ENCODE peak calls at places on chromosome 11, in ten cellular contexts. One of them, this sample, is unnamed.

GRCh38 chr11:3155216-3155615 is 9.9 kb downstream of the OSBPL5 start:
- DNase-seq in cardiac muscle cell: no peak
- DNase-seq in uterus: no peak
- DNase-seq in tibial nerve: no peak
- DNase-seq in prostate gland: no peak
- DNase-seq in IMR-90: no peak
- DNase-seq in heart right ventricle: no peak
- DNase-seq in heart left ventricle: peak; percentile 29
- DNase-seq in AG04450: no peak
- DNase-seq in neuronal stem cell: no peak
- DNase-seq in this sample: no peak

GRCh38 chr11:121767433-121767832 is 314.7 kb upstream of the SORL1-AS1 start:
- DNase-seq in cardiac muscle cell: no peak
- DNase-seq in neuronal stem cell: no peak
- DNase-seq in uterus: no peak
- DNase-seq in prostate gland: no peak
- DNase-seq in AG04450: no peak
- DNase-seq in heart left ventricle: no peak
- DNase-seq in IMR-90: peak; percentile 50
- DNase-seq in tibial nerve: no peak
- DNase-seq in heart right ventricle: no peak
- DNase-seq in this sample: no peak

GRCh38 chr11:10117709-10118341 is 176.2 kb downstream of the SBF2 start:
- DNase-seq in heart right ventricle: no peak
- DNase-seq in cardiac muscle cell: peak; percentile 84
- DNase-seq in AG04450: no peak
- DNase-seq in heart left ventricle: no peak
- DNase-seq in uterus: no peak
- DNase-seq in tibial nerve: no peak
- DNase-seq in prostate gland: no peak
- DNase-seq in IMR-90: peak; percentile 32
- DNase-seq in neuronal stem cell: no peak
- DNase-seq in this sample: no peak

GRCh38 chr11:4093519-4094347 is 866 bp upstream of the RRM1 start:
- DNase-seq in heart right ventricle: no peak
- DNase-seq in heart left ventricle: no peak
- DNase-seq in AG04450: no peak
- DNase-seq in tibial nerve: no peak
- DNase-seq in prostate gland: no peak
- DNase-seq in cardiac muscle cell: no peak
- DNase-seq in neuronal stem cell: no peak
- DNase-seq in uterus: no peak
- DNase-seq in IMR-90: no peak
- DNase-seq in this sample: no peak

GRCh38 chr11:43074810-43075209 is 237.0 kb upstream of the API5 start:
- DNase-seq in cardiac muscle cell: no peak
- DNase-seq in heart left ventricle: no peak
- DNase-seq in tibial nerve: no peak
- DNase-seq in uterus: no peak
- DNase-seq in IMR-90: no peak
- DNase-seq in neuronal stem cell: no peak
- DNase-seq in prostate gland: no peak
- DNase-seq in AG04450: no peak
- DNase-seq in heart right ventricle: no peak
- DNase-seq in this sample: no peak

GRCh38 chr11:66328036-66328306 is 8.3 kb downstream of the RIN1 start:
- DNase-seq in cardiac muscle cell: no peak
- DNase-seq in AG04450: no peak
- DNase-seq in tibial nerve: no peak
- DNase-seq in heart right ventricle: no peak
- DNase-seq in uterus: no peak
- DNase-seq in IMR-90: no peak
- DNase-seq in heart left ventricle: peak; percentile 23
- DNase-seq in neuronal stem cell: no peak
- DNase-seq in prostate gland: no peak
- DNase-seq in this sample: no peak

GRCh38 chr11:85619497-85619896 is 7.6 kb downstream of the DLG2 start:
- DNase-seq in uterus: no peak
- DNase-seq in tibial nerve: no peak
- DNase-seq in IMR-90: no peak
- DNase-seq in AG04450: no peak
- DNase-seq in heart right ventricle: no peak
- DNase-seq in heart left ventricle: no peak
- DNase-seq in prostate gland: no peak
- DNase-seq in neuronal stem cell: no peak
- DNase-seq in cardiac muscle cell: no peak
- DNase-seq in this sample: no peak

GRCh38 chr11:11387201-11387600 is 34.2 kb upstream of the CSNK2A3 start:
- DNase-seq in prostate gland: no peak
- DNase-seq in heart left ventricle: no peak
- DNase-seq in heart right ventricle: no peak
- DNase-seq in cardiac muscle cell: no peak
- DNase-seq in tibial nerve: no peak
- DNase-seq in IMR-90: no peak
- DNase-seq in AG04450: no peak
- DNase-seq in uterus: no peak
- DNase-seq in neuronal stem cell: no peak
- DNase-seq in this sample: peak; percentile 89

GRCh38 chr11:70230151-70230839 is 27.2 kb downstream of the FADD start:
- DNase-seq in uterus: no peak
- DNase-seq in heart left ventricle: no peak
- DNase-seq in heart right ventricle: no peak
- DNase-seq in IMR-90: no peak
- DNase-seq in cardiac muscle cell: peak; percentile 27
- DNase-seq in neuronal stem cell: no peak
- DNase-seq in AG04450: no peak
- DNase-seq in prostate gland: no peak
- DNase-seq in tibial nerve: no peak
- DNase-seq in this sample: no peak

GRCh38 chr11:61596990-61597389 is 16.1 kb upstream of the SYT7 start:
- DNase-seq in heart left ventricle: no peak
- DNase-seq in neuronal stem cell: no peak
- DNase-seq in prostate gland: no peak
- DNase-seq in cardiac muscle cell: no peak
- DNase-seq in uterus: no peak
- DNase-seq in tibial nerve: no peak
- DNase-seq in AG04450: no peak
- DNase-seq in IMR-90: no peak
- DNase-seq in heart right ventricle: no peak
- DNase-seq in this sample: no peak

GRCh38 chr11:57379732-57380131 is 1.2 kb downstream of the PRG3 start:
- DNase-seq in prostate gland: no peak
- DNase-seq in heart left ventricle: no peak
- DNase-seq in neuronal stem cell: peak; percentile 56
- DNase-seq in uterus: no peak
- DNase-seq in IMR-90: peak; percentile 24
- DNase-seq in cardiac muscle cell: peak; percentile 40
- DNase-seq in AG04450: no peak
- DNase-seq in heart right ventricle: no peak
- DNase-seq in tibial nerve: no peak
- DNase-seq in this sample: no peak

DNA sequence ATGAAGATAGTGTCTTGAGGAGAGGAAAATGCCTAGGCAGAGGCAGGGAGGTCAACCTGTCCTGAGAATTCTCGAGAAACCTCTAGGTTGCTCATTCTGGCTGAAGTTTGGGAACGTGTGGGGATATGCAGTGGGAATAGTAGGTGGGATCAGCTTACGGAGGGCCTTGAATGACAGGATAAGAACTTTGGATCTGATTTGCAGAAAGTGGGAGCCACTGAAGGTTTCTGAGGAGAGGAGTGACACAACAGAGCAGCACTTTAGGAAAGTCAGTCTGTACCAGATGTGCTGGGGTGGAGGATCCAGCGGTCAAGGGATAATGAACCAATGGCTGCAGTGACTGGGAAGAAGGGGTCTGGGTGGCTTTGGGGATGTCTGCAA is 2.4 kb downstream of the CD82 start:
- DNase-seq in prostate gland: no peak
- DNase-seq in tibial nerve: no peak
- DNase-seq in cardiac muscle cell: no peak
- DNase-seq in uterus: no peak
- DNase-seq in heart left ventricle: no peak
- DNase-seq in heart right ventricle: no peak
- DNase-seq in AG04450: no peak
- DNase-seq in neuronal stem cell: no peak
- DNase-seq in IMR-90: no peak
- DNase-seq in this sample: no peak
- H3K27ac ChIP-seq in prostate gland: no peak overlapping the region
- H3K27ac ChIP-seq in tibial nerve: peak overlapping the region; percentile 76
- H3K27ac ChIP-seq in cardiac muscle cell: no peak overlapping the region
- H3K27ac ChIP-seq in uterus: no peak overlapping the region
- H3K27ac ChIP-seq in heart left ventricle: no peak overlapping the region
- H3K27ac ChIP-seq in heart right ventricle: no peak overlapping the region
- H3K27ac ChIP-seq in AG04450: peak overlapping the region; percentile 96
- H3K27ac ChIP-seq in neuronal stem cell: no peak overlapping the region
- H3K27ac ChIP-seq in IMR-90: peak overlapping the region; percentile 89
- H3K27ac ChIP-seq in this sample: no peak overlapping the region

GRCh38 chr11:299951-300735 is 817 bp upstream of the IFITM5 start:
- DNase-seq in IMR-90: peak; percentile 28
- DNase-seq in uterus: no peak
- DNase-seq in AG04450: no peak
- DNase-seq in neuronal stem cell: no peak
- DNase-seq in tibial nerve: no peak
- DNase-seq in cardiac muscle cell: peak; percentile 47
- DNase-seq in prostate gland: no peak
- DNase-seq in heart right ventricle: no peak
- DNase-seq in heart left ventricle: peak; percentile 37
- DNase-seq in this sample: no peak

GRCh38 chr11:296976-297665 is 2.2 kb downstream of the IFITM5 start:
- DNase-seq in uterus: peak; percentile 13
- DNase-seq in neuronal stem cell: no peak
- DNase-seq in heart right ventricle: no peak
- DNase-seq in IMR-90: no peak
- DNase-seq in prostate gland: no peak
- DNase-seq in heart left ventricle: peak; percentile 21
- DNase-seq in cardiac muscle cell: no peak
- DNase-seq in AG04450: no peak
- DNase-seq in tibial nerve: no peak
- DNase-seq in this sample: no peak

GRCh38 chr11:297666-298405 is 1.5 kb downstream of the IFITM5 start:
- DNase-seq in AG04450: no peak
- DNase-seq in heart right ventricle: no peak
- DNase-seq in IMR-90: no peak
- DNase-seq in heart left ventricle: peak; percentile 65
- DNase-seq in neuronal stem cell: no peak
- DNase-seq in prostate gland: no peak
- DNase-seq in uterus: peak; percentile 16
- DNase-seq in tibial nerve: peak; percentile 37
- DNase-seq in cardiac muscle cell: no peak
- DNase-seq in this sample: no peak

GRCh38 chr11:299081-299891 is at the start of gene IFITM5:
- DNase-seq in IMR-90: no peak
- DNase-seq in cardiac muscle cell: no peak
- DNase-seq in uterus: no peak
- DNase-seq in prostate gland: no peak
- DNase-seq in heart left ventricle: peak; percentile 31
- DNase-seq in AG04450: no peak
- DNase-seq in neuronal stem cell: no peak
- DNase-seq in tibial nerve: no peak
- DNase-seq in heart right ventricle: no peak
- DNase-seq in this sample: no peak

DNA sequence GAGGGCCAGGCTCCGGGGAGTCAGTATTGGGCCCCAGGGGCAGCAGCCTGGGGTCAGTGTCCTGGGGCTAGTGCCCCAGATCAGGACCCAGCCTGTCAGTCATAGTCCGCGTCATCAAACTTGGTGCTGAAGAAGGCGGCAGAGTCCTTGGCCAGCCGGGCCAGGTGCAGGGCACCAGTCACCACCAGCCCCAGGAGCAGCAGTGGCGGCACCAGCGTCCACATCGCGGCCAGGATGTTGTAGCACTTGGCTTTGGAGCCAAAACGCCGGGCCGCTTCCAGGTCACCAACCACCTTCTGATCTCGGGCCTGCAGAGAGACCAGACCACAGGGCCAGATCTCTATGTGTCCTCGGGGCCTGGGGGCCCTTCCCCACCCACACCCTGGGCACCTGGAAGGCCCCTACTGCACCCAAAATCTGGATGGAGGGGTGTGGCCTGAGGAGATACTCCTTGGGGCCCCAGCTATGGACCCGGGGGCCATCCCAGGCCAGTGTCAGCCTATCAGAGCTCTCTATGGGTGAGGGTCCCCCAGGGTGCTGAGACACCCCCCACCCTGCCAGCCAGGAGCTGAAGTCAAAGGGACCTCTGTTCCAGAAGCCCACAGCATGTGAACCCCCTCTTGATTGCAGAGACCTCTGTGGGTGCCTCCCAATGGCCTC is 790 bp downstream of the IFITM5 start:
- DNase-seq in AG04450: no peak
- DNase-seq in heart right ventricle: no peak
- DNase-seq in heart left ventricle: peak; percentile 14
- DNase-seq in prostate gland: no peak
- DNase-seq in IMR-90: no peak
- DNase-seq in uterus: peak; percentile 13
- DNase-seq in tibial nerve: no peak
- DNase-seq in neuronal stem cell: no peak
- DNase-seq in cardiac muscle cell: no peak
- DNase-seq in this sample: peak; percentile 3
- H3K27ac ChIP-seq in AG04450: no peak overlapping the region
- H3K27ac ChIP-seq in heart right ventricle: no peak overlapping the region
- H3K27ac ChIP-seq in heart left ventricle: no peak overlapping the region
- H3K27ac ChIP-seq in prostate gland: no peak overlapping the region
- H3K27ac ChIP-seq in IMR-90: no peak overlapping the region
- H3K27ac ChIP-seq in uterus: no peak overlapping the region
- H3K27ac ChIP-seq in tibial nerve: peak overlapping the region; percentile 83
- H3K27ac ChIP-seq in neuronal stem cell: no peak overlapping the region
- H3K27ac ChIP-seq in cardiac muscle cell: no peak overlapping the region
- H3K27ac ChIP-seq in this sample: no peak overlapping the region

DNA sequence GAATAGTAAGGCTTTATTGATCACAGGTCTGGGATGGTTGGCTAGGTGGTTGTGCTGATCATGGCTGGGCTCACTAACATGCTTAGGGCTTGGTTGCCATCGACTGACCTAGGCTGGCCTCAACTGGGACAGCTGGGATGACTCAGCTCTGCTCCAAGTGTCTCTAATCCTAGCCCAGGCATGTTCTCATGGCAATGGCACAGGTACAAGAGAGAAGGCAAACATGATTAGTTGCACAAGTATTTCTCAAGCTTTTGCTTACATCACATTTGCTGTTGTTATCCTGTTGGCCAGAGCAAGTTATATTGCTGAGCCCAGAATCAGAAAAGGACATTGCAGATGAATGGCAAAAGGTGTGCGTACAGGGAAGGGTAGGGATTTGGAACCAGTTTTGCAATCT is 68.5 kb upstream of the SLC35C1 start:
- DNase-seq in heart left ventricle: no peak
- DNase-seq in IMR-90: peak; percentile 19
- DNase-seq in prostate gland: peak; percentile 65
- DNase-seq in AG04450: no peak
- DNase-seq in heart right ventricle: no peak
- DNase-seq in uterus: no peak
- DNase-seq in neuronal stem cell: no peak
- DNase-seq in cardiac muscle cell: peak; percentile 66
- DNase-seq in tibial nerve: no peak
- DNase-seq in this sample: peak; percentile 88
- H3K27ac ChIP-seq in heart left ventricle: no peak overlapping the region
- H3K27ac ChIP-seq in IMR-90: no peak overlapping the region
- H3K27ac ChIP-seq in prostate gland: no peak overlapping the region
- H3K27ac ChIP-seq in AG04450: no peak overlapping the region
- H3K27ac ChIP-seq in heart right ventricle: no peak overlapping the region
- H3K27ac ChIP-seq in uterus: no peak overlapping the region
- H3K27ac ChIP-seq in neuronal stem cell: no peak overlapping the region
- H3K27ac ChIP-seq in cardiac muscle cell: no peak overlapping the region
- H3K27ac ChIP-seq in tibial nerve: no peak overlapping the region
- H3K27ac ChIP-seq in this sample: peak overlapping the region; percentile 88

GRCh38 chr11:111759778-111760407 is 6.3 kb downstream of the PPP2R1B start:
- DNase-seq in heart right ventricle: no peak
- DNase-seq in neuronal stem cell: no peak
- DNase-seq in IMR-90: no peak
- DNase-seq in AG04450: no peak
- DNase-seq in heart left ventricle: no peak
- DNase-seq in cardiac muscle cell: no peak
- DNase-seq in prostate gland: no peak
- DNase-seq in uterus: no peak
- DNase-seq in tibial nerve: no peak
- DNase-seq in this sample: no peak
- H3K27ac ChIP-seq in heart right ventricle: peak overlapping the region; percentile 58
- H3K27ac ChIP-seq in neuronal stem cell: no peak overlapping the region
- H3K27ac ChIP-seq in IMR-90: no peak overlapping the region
- H3K27ac ChIP-seq in AG04450: no peak overlapping the region
- H3K27ac ChIP-seq in heart left ventricle: peak overlapping the region; percentile 17
- H3K27ac ChIP-seq in cardiac muscle cell: no peak overlapping the region
- H3K27ac ChIP-seq in prostate gland: no peak overlapping the region
- H3K27ac ChIP-seq in uterus: no peak overlapping the region
- H3K27ac ChIP-seq in tibial nerve: no peak overlapping the region
- H3K27ac ChIP-seq in this sample: no peak overlapping the region

This sample was measured in WERI-Rb-1.